ENCODE peak calls at places on chromosomes 12 and 14, in ten cellular contexts. Q is H7, A is GM23338, S is brain pericyte, T is foreskin fibroblast, N is fibroblast of the aortic adventitia, V is ovary, W is glutamatergic neuron, H is osteocyte, P is left cardiac atrium. K is an unnamed sample.

GRCh38 chr12:93536766-93537515 is 35.5 kb upstream of the SOCS2 start:
- DNase-seq in Q (no peak), A (no peak), S (no peak), T (peak), N (no peak), V (no peak), W (no peak), H (no peak), P (no peak), K (no peak)

GRCh38 chr12:131834798-131835615 is 6.8 kb downstream of the MMP17 start:
- DNase-seq in Q (no peak), A (no peak), S (no peak), T (no peak), N (no peak), V (no peak), W (no peak), H (no peak), P (no peak), K (no peak)

GRCh38 chr14:102020058-102020971 is 55.9 kb downstream of the DYNC1H1 start:
- DNase-seq in Q (no peak), A (no peak), S (no peak), T (peak), N (peak), V (no peak), W (no peak), H (no peak), P (no peak), K (peak)

GRCh38 chr14:88681755-88682494 is 110.8 kb downstream of the EML5 start:
- DNase-seq in Q (no peak), A (no peak), S (no peak), T (no peak), N (no peak), V (no peak), W (no peak), H (no peak), P (no peak), K (no peak)

GRCh38 chr14:93709249-93709648 is 79.0 kb downstream of the PRIMA1 start:
- DNase-seq in Q (no peak), A (no peak), S (no peak), T (peak), N (no peak), V (no peak), W (no peak), H (no peak), P (no peak), K (no peak)

GRCh38 chr12:87679262-87679661 is 349.9 kb downstream of the C12orf50 start:
- DNase-seq in Q (no peak), A (no peak), S (no peak), T (peak), N (no peak), V (no peak), W (no peak), H (no peak), P (no peak), K (no peak)

GRCh38 chr12:66885115-66885875 is 206.4 kb upstream of the GRIP1 start:
- DNase-seq in Q (no peak), A (peak), S (no peak), T (no peak), N (no peak), V (no peak), W (no peak), H (no peak), P (no peak), K (no peak)

GRCh38 chr12:5377997-5378596 is 53.8 kb upstream of the NTF3 start:
- DNase-seq in Q (no peak), A (no peak), S (no peak), T (no peak), N (no peak), V (no peak), W (no peak), H (no peak), P (no peak), K (no peak)